ENCODE peak calls at places on chromosomes 3 and 15, in five cellular contexts. X is upper lobe of right lung; Z is cardiac muscle cell; U is hepatocyte; R is CD8-positive, alpha-beta T cell. E is an unnamed sample. For H3K4me1 and H3K9me3, the result is how much of the 10 kb centered on the place peaks cover.

GRCh38 chr3:113607219-113607596 is 74.9 kb downstream of the SIDT1 start:
- DNase-seq in R (no peak), X (no peak), Z (no peak), U (no peak), E (no peak)

GRCh38 chr15:70033529-70034140 is 64.1 kb downstream of the TLE3 start:
- DNase-seq in R (no peak), X (no peak), U (no peak), Z (no peak), E (peak)

GRCh38 chr15:51083641-51084040 is 11.1 kb downstream of the TNFAIP8L3 start:
- DNase-seq in R (no peak), U (no peak), Z (no peak), X (no peak), E (no peak)

GRCh38 chr15:50049871-50050270 is 69.2 kb downstream of the ATP8B4 start:
- DNase-seq in Z (no peak), U (no peak), X (no peak), R (no peak), E (no peak)

GRCh38 chr3:125605771-125606170 is 10.5 kb upstream of the OSBPL11 start:
- DNase-seq in Z (no peak), X (no peak), U (no peak), R (no peak), E (no peak)

GRCh38 chr3:15665510-15666150 is 64.1 kb downstream of the BTD start:
- DNase-seq in U (no peak), Z (no peak), X (no peak), R (no peak), E (no peak)

GRCh38 chr3:7695067-7695466 is 806.6 kb upstream of the LMCD1 start:
- DNase-seq in X (no peak), R (no peak), Z (no peak), U (no peak), E (no peak)

GRCh38 chr3:13588971-13589370 is 40.0 kb downstream of the FBLN2 start:
- DNase-seq in U (no peak), X (no peak), Z (no peak), R (no peak), E (no peak)

GRCh38 chr3:126747768-126748167 is 43.7 kb downstream of the CHCHD6 start:
- DNase-seq in Z (peak), X (no peak), U (no peak), R (no peak), E (no peak)

GRCh38 chr3:58659051-58659675 is 7.4 kb downstream of the FAM3D start:
- DNase-seq in X (no peak), U (peak), Z (peak), R (no peak), E (peak)

GRCh38 chr3:61561374-61562041 is at the start of gene PTPRG:
- DNase-seq in R (no peak), X (peak), U (peak), Z (peak), E (peak)

GRCh38 chr3:171172070-171172469 is 145.6 kb upstream of the SLC2A2 start:
- DNase-seq in U (no peak), X (no peak), R (no peak), Z (no peak), E (peak)

GRCh38 chr15:66389859-66390382 is 3.2 kb downstream of the MAP2K1 start:
- DNase-seq in Z (no peak), X (no peak), U (no peak), R (no peak), E (no peak)

GRCh38 chr15:66390670-66391069 is 4.0 kb downstream of the MAP2K1 start:
- DNase-seq in U (no peak), R (no peak), X (no peak), Z (no peak), E (no peak)

GRCh38 chr15:66388057-66388363 is 1.3 kb downstream of the MAP2K1 start:
- DNase-seq in R (no peak), X (no peak), U (no peak), Z (no peak), E (no peak)

GRCh38 chr15:66388576-66388975 is 1.9 kb downstream of the MAP2K1 start:
- DNase-seq in R (no peak), Z (no peak), U (no peak), X (no peak), E (no peak)

GRCh38 chr15:66389098-66389858 is 2.6 kb downstream of the MAP2K1 start:
- DNase-seq in R (no peak), Z (no peak), X (no peak), U (no peak), E (no peak)
- H3K4me1 ChIP-seq in R (half or more), Z (under half), X (under half), U (under half), E (under half)

GRCh38 chr3:187665010-187665409 is 5.2 kb downstream of the SST start:
- DNase-seq in U (no peak), Z (no peak), X (no peak), R (no peak), E (no peak)
- H3K9me3 ChIP-seq in U (under half), Z (under half), X (under half), R (under half), E (under half)

DNA sequence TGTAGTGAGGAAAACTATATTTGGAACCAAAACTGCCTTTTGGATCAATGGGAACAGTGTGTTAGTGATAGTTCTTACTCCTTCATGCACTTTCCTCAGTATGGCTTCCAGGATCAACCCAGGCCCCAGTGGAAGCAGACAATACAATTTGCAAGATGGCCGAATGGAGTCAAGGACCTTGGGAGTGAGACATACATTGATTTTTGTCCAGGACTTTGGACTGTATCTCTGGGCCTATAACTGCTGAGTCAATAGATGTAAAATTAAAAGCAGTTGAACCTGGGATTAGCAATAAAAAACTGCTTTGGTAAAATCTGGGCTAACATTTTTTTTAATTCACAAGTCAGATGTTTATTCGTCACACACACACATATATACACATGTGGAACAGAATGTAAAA is 1.8 kb downstream of the ARRDC4 start:
- DNase-seq in Z (no peak), U (no peak), R (no peak), X (no peak), E (no peak)
- H3K4me1 ChIP-seq in Z (under half), U (under half), R (under half), X (under half), E (under half)

GRCh38 chr3:6467186-6467585 is 393.7 kb upstream of the GRM7 start:
- DNase-seq in U (no peak), X (no peak), Z (no peak), R (no peak), E (no peak)

DNA sequence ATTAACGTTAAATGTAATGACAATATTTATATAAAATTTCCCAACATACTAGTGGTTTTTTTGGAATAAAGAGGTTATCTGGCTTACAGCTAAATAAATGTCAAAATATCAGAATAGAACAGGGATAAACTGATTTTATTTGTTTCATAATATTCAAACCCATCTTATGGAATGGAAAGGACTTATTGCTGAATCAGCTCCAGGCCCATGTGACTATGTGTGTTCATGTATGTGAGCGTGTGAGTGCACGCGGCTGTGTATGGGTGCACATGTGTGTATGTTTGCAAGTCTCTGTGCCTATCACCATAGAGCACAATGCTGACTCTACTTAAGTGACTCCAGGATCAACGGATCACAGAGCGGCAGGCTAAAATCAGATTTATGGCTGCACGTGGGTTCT is 392.3 kb upstream of the GRM7 start:
- DNase-seq in U (no peak), X (no peak), R (no peak), Z (no peak), E (no peak)
- H3K9me3 ChIP-seq in U (under half), X (under half), R (under half), Z (under half), E (under half)

GRCh38 chr3:52182691-52183090 is 15.3 kb upstream of the ALAS1 start:
- DNase-seq in U (no peak), R (no peak), X (peak), Z (no peak), E (no peak)

GRCh38 chr3:52181543-52181942 is 16.4 kb upstream of the ALAS1 start:
- DNase-seq in X (peak), U (no peak), R (no peak), Z (no peak), E (no peak)

GRCh38 chr3:52184690-52185089 is 13.3 kb upstream of the ALAS1 start:
- DNase-seq in Z (no peak), R (no peak), U (no peak), X (peak), E (no peak)

GRCh38 chr3:52183786-52184445 is 14.0 kb upstream of the ALAS1 start:
- DNase-seq in R (no peak), U (no peak), Z (no peak), X (peak), E (peak)

GRCh38 chr3:52182203-52182602 is 15.8 kb upstream of the ALAS1 start:
- DNase-seq in U (no peak), Z (no peak), R (no peak), X (peak), E (no peak)
- H3K4me1 ChIP-seq in U (under half), Z (under half), R (under half), X (under half), E (under half)

E was measured in SJCRH30.